ENCODE peak calls at places on chromosomes 12 and 14, in five cellular contexts. F is NCI-H1694 treated with DMSO at 0.1 percent for 48 hours; U is amniotic stem cell; Q is activated naive CD4-positive, alpha-beta T cell treated with Interleukin-2 at 50 U/mL for 16 hours; O is GM12891. L is an unnamed sample.

GRCh38 chr12:131189781-131190180 is 236.1 kb downstream of the ADGRD1 start:
- DNase-seq in F (no peak), O (no peak), U (no peak), Q (no peak), L (no peak)

GRCh38 chr14:68627868-68628604 is 164.8 kb downstream of the ZFP36L1 start:
- DNase-seq in O (peak), F (no peak), U (no peak), Q (peak), L (peak)

GRCh38 chr12:131040491-131040890 is 86.8 kb downstream of the ADGRD1 start:
- DNase-seq in U (no peak), F (no peak), O (no peak), Q (no peak), L (no peak)

GRCh38 chr14:104554608-104555401 is 24.8 kb upstream of the C14orf180 start:
- DNase-seq in O (no peak), U (no peak), Q (no peak), F (peak), L (no peak)

GRCh38 chr12:13112968-13113367 is 9.5 kb upstream of the GSG1 start:
- DNase-seq in Q (no peak), O (no peak), U (no peak), F (no peak), L (no peak)

GRCh38 chr12:27814851-27815591 is 35.0 kb upstream of the MANSC4 start:
- DNase-seq in O (no peak), Q (no peak), F (no peak), U (no peak), L (no peak)

GRCh38 chr14:44962573-44963528 is 861 bp downstream of the TOGARAM1 start:
- DNase-seq in U (no peak), F (no peak), Q (no peak), O (no peak), L (peak)

GRCh38 chr12:93990832-93991748 is 157.3 kb upstream of the PLXNC1 start:
- DNase-seq in U (no peak), F (no peak), Q (no peak), O (no peak), L (peak)

GRCh38 chr14:93003945-93004698 is 81.2 kb downstream of the CHGA start:
- DNase-seq in O (no peak), Q (no peak), F (no peak), U (no peak), L (no peak)

GRCh38 chr14:67665886-67666285 is 8.5 kb downstream of the VTI1B start:
- DNase-seq in U (no peak), O (no peak), F (no peak), Q (no peak), L (no peak)

GRCh38 chr14:21211509-21211908 is 55.6 kb upstream of the OR5AU1 start:
- DNase-seq in O (no peak), U (no peak), Q (no peak), F (no peak), L (no peak)

GRCh38 chr14:61472801-61473376 is 151.5 kb downstream of the PRKCH start:
- DNase-seq in U (no peak), F (no peak), Q (peak), O (no peak), L (no peak)

GRCh38 chr12:128829870-128830504 is 6.2 kb upstream of the SLC15A4 start:
- DNase-seq in O (no peak), Q (no peak), U (no peak), F (no peak), L (no peak)

GRCh38 chr14:23005861-23006534 is 3.9 kb downstream of the C14orf93 start:
- DNase-seq in F (no peak), Q (no peak), U (no peak), O (no peak), L (no peak)

GRCh38 chr12:98738002-98738401 is 92.9 kb downstream of the APAF1 start:
- DNase-seq in F (no peak), O (no peak), Q (no peak), U (no peak), L (no peak)

GRCh38 chr14:71139058-71139946 is 232.0 kb downstream of the PCNX1 start:
- DNase-seq in F (peak), O (peak), Q (peak), U (no peak), L (peak)

GRCh38 chr14:67875175-67876006 is 55.8 kb downstream of the RAD51B start:
- DNase-seq in Q (no peak), U (no peak), O (no peak), F (no peak), L (no peak)

GRCh38 chr14:26839481-26839880 is 241.6 kb upstream of the NOVA1 start:
- DNase-seq in O (no peak), U (no peak), F (no peak), Q (no peak), L (no peak)

GRCh38 chr14:101248840-101249675 is 312.2 kb upstream of the DIO3 start:
- DNase-seq in F (no peak), O (no peak), Q (no peak), U (no peak), L (no peak)

GRCh38 chr14:64572721-64573508 is 23.2 kb downstream of the PPP1R36 start:
- DNase-seq in U (no peak), O (no peak), Q (no peak), F (no peak), L (no peak)

GRCh38 chr12:25713264-25713663 is 160.2 kb upstream of the LMNTD1 start:
- DNase-seq in U (no peak), O (peak), F (no peak), Q (no peak), L (no peak)

GRCh38 chr12:10363922-10364838 is 25.7 kb downstream of the KLRK1 start:
- DNase-seq in F (no peak), Q (peak), U (no peak), O (no peak), L (peak)

GRCh38 chr12:57166971-57167371 is 19.6 kb upstream of the LRP1-AS start:
- DNase-seq in F (no peak), Q (peak), O (no peak), U (peak), L (no peak)

GRCh38 chr14:102809870-102810269 is 32.6 kb downstream of the TRAF3 start:
- DNase-seq in U (no peak), O (no peak), Q (no peak), F (no peak), L (no peak)

GRCh38 chr12:7994731-7995205 is 37.7 kb upstream of the FOXJ2 start:
- DNase-seq in F (no peak), O (no peak), Q (no peak), U (peak), L (no peak)

GRCh38 chr14:62251237-62251636 is 489.0 kb downstream of the SNAPC1 start:
- DNase-seq in Q (no peak), O (no peak), U (no peak), F (no peak), L (no peak)

GRCh38 chr12:79441534-79441933 is 249.2 kb downstream of the PAWR start:
- DNase-seq in U (no peak), F (no peak), Q (no peak), O (no peak), L (no peak)

GRCh38 chr14:24639905-24640304 is 5.9 kb upstream of the GZMB start:
- DNase-seq in U (no peak), Q (no peak), F (no peak), O (no peak), L (no peak)

GRCh38 chr14:54722791-54723432 is 156.0 kb downstream of the SAMD4A start:
- DNase-seq in O (peak), Q (no peak), U (no peak), F (peak), L (peak)

GRCh38 chr14:69316449-69317391 is 56.8 kb downstream of the GALNT16 start:
- DNase-seq in U (peak), O (no peak), Q (no peak), F (no peak), L (no peak)

GRCh38 chr12:16012086-16012485 is 101.0 kb downstream of the DERA start:
- DNase-seq in F (no peak), Q (no peak), O (no peak), U (no peak), L (no peak)

GRCh38 chr12:34363050-34363673 is 340.9 kb downstream of the ALG10 start:
- DNase-seq in U (no peak), O (no peak), F (no peak), Q (no peak), L (no peak)

GRCh38 chr14:47785041-47785440 is 109.6 kb upstream of the MDGA2 start:
- DNase-seq in O (no peak), Q (no peak), F (no peak), U (no peak), L (no peak)

GRCh38 chr14:103444837-103445524 is 59.8 kb downstream of the MARK3 start:
- DNase-seq in O (no peak), U (no peak), F (no peak), Q (no peak), L (peak)

GRCh38 chr14:41609704-41610183 is 3.1 kb downstream of the LRFN5 start:
- DNase-seq in Q (no peak), U (peak), F (peak), O (no peak), L (peak)

GRCh38 chr14:32536175-32536574 is 207.1 kb downstream of the AKAP6 start:
- DNase-seq in O (no peak), U (no peak), F (no peak), Q (no peak), L (no peak)

GRCh38 chr12:26018926-26019325 is 60.4 kb downstream of the RASSF8 start:
- DNase-seq in F (no peak), Q (no peak), O (no peak), U (no peak), L (no peak)

GRCh38 chr14:37037636-37038387 is 134.6 kb downstream of the SLC25A21 start:
- DNase-seq in Q (no peak), O (no peak), F (peak), U (no peak), L (no peak)

GRCh38 chr12:3672113-3672509 is 80.8 kb downstream of the CRACR2A start:
- DNase-seq in Q (no peak), U (no peak), F (no peak), O (no peak), L (no peak)

GRCh38 chr12:109836916-109837315 is 3.7 kb upstream of the TRPV4 start:
- DNase-seq in Q (no peak), F (no peak), U (no peak), O (no peak), L (no peak)